ENCODE peak calls at places on chromosomes 5 and 9, in ten cellular contexts. M is ELR; H is fibroblast of lung; T is HEK293T; S is head of caudate nucleus; A is CD4-positive, CD25-positive, alpha-beta regulatory T cell; Y is NCI-H2081; O is KBM-7; G is NCI-H460; D is NCI-H446 treated with DMSO at 0.1 percent for 48 hours. W is an unnamed sample.

GRCh38 chr9:97419315-97419867 is 7.5 kb downstream of the TDRD7 start:
- DNase-seq in S (no peak), O (no peak), D (no peak), T (no peak), M (peak; percentile 82), H (peak; percentile 55), Y (no peak), A (no peak), G (no peak), W (no peak)

GRCh38 chr5:149794338-149795023 is 64.4 kb downstream of the PPARGC1B start:
- DNase-seq in G (no peak), T (no peak), Y (no peak), O (no peak), M (no peak), H (no peak), A (no peak), S (no peak), D (no peak), W (no peak)

GRCh38 chr9:112049834-112050516 is 125.1 kb downstream of the SUSD1 start:
- DNase-seq in Y (no peak), T (no peak), H (peak; percentile 75), M (no peak), D (peak; percentile 12), S (no peak), G (no peak), A (no peak), O (no peak), W (no peak)

GRCh38 chr9:121839726-121840500 is 188.5 kb downstream of the DAB2IP start:
- DNase-seq in Y (no peak), S (no peak), H (no peak), O (no peak), G (no peak), D (no peak), M (no peak), T (no peak), A (no peak), W (no peak)

GRCh38 chr5:60698316-60698715 is 1.6 kb downstream of the DEPDC1B start:
- DNase-seq in M (no peak), Y (no peak), G (no peak), D (no peak), O (no peak), S (no peak), T (no peak), H (no peak), A (no peak), W (no peak)

GRCh38 chr9:134399435-134400056 is 73.3 kb downstream of the RXRA start:
- DNase-seq in G (no peak), T (peak; percentile 43), S (no peak), A (no peak), O (peak; percentile 58), M (peak; percentile 64), Y (no peak), D (no peak), H (no peak), W (no peak)

GRCh38 chr5:61878471-61878870 is 427.5 kb upstream of the KIF2A start:
- DNase-seq in M (no peak), H (no peak), G (no peak), Y (no peak), D (no peak), O (no peak), S (no peak), T (no peak), A (no peak), W (no peak)

GRCh38 chr9:9919174-9919573 is 693.6 kb downstream of the PTPRD start:
- DNase-seq in S (no peak), D (no peak), O (no peak), Y (no peak), A (no peak), H (no peak), M (no peak), G (no peak), T (no peak), W (no peak)

GRCh38 chr9:92654481-92655301 is 15.2 kb downstream of the IPPK start:
- DNase-seq in O (no peak), G (no peak), Y (no peak), A (no peak), D (no peak), T (no peak), H (no peak), S (peak; percentile 12), M (no peak), W (no peak)

GRCh38 chr5:54360089-54360488 is 49.7 kb upstream of the ARL15 start:
- DNase-seq in S (no peak), H (peak; percentile 85), M (peak; percentile 85), T (no peak), G (no peak), Y (no peak), D (no peak), A (no peak), O (no peak), W (no peak)

GRCh38 chr9:90975666-90976538 is 174.3 kb downstream of the SYK start:
- DNase-seq in T (no peak), M (no peak), Y (no peak), A (no peak), S (no peak), H (no peak), G (no peak), O (peak; percentile 5), D (no peak), W (no peak)

GRCh38 chr9:133664173-133664572 is 28.0 kb downstream of the DBH start:
- DNase-seq in T (no peak), H (no peak), G (no peak), Y (no peak), S (no peak), O (no peak), M (no peak), D (no peak), A (no peak), W (no peak)

GRCh38 chr9:81622471-81623245 is 66.7 kb downstream of the TLE1 start:
- DNase-seq in S (no peak), T (no peak), Y (no peak), O (no peak), G (no peak), A (no peak), M (no peak), H (no peak), D (no peak), W (no peak)

GRCh38 chr5:139501376-139501775 is 18.8 kb upstream of the STING1 start:
- DNase-seq in T (peak; percentile 1), Y (no peak), M (no peak), G (no peak), D (no peak), A (no peak), H (no peak), O (peak; percentile 51), S (no peak), W (no peak)

GRCh38 chr5:90434116-90434714 is 24.7 kb upstream of the CETN3 start:
- DNase-seq in D (peak; percentile 13), O (peak; percentile 57), S (peak; percentile 32), Y (peak; percentile 32), T (peak; percentile 47), H (peak; percentile 37), M (peak; percentile 61), A (peak; percentile 23), G (peak; percentile 56), W (no peak)

GRCh38 chr5:548256-548655 is 24.0 kb upstream of the SLC9A3 start:
- DNase-seq in M (peak; percentile 44), T (no peak), G (no peak), S (no peak), D (no peak), A (no peak), H (no peak), Y (no peak), O (peak; percentile 30), W (no peak)

GRCh38 chr9:27073841-27074728 is 34.9 kb upstream of the TEK start:
- DNase-seq in T (no peak), S (no peak), H (peak; percentile 7), Y (no peak), A (no peak), O (no peak), D (no peak), G (no peak), M (no peak), W (no peak)

GRCh38 chr9:114180701-114181582 is 25.6 kb downstream of the COL27A1 start:
- DNase-seq in G (no peak), Y (no peak), M (no peak), O (no peak), S (no peak), T (no peak), H (peak; percentile 65), D (no peak), A (no peak), W (no peak)

GRCh38 chr9:78215706-78216105 is 20.2 kb upstream of the CEP78 start:
- DNase-seq in T (no peak), S (no peak), G (no peak), A (no peak), Y (no peak), H (peak; percentile 80), D (no peak), O (no peak), M (no peak), W (no peak)

GRCh38 chr9:97366476-97366875 is 45.4 kb upstream of the TDRD7 start:
- DNase-seq in M (no peak), H (no peak), A (no peak), D (no peak), S (no peak), O (no peak), G (no peak), T (no peak), Y (no peak), W (no peak)

GRCh38 chr5:145934276-145934675 is 2.1 kb upstream of the SH3RF2 start:
- DNase-seq in Y (no peak), G (no peak), T (no peak), O (no peak), S (no peak), D (no peak), A (no peak), M (peak; percentile 53), H (no peak), W (no peak)

GRCh38 chr9:124409410-124409809 is 5.8 kb downstream of the PSMB7 start:
- DNase-seq in O (no peak), M (no peak), H (no peak), Y (no peak), S (no peak), D (no peak), T (no peak), G (no peak), A (no peak), W (no peak)

GRCh38 chr5:111367081-111367480 is 142.9 kb downstream of the CAMK4 start:
- DNase-seq in Y (no peak), S (no peak), T (no peak), D (peak; percentile 17), H (peak; percentile 62), G (peak; percentile 26), O (no peak), A (no peak), M (peak; percentile 67), W (no peak)

GRCh38 chr5:42889311-42889933 is 77.7 kb upstream of the SELENOP start:
- DNase-seq in A (peak; percentile 53), S (peak; percentile 77), M (peak; percentile 73), G (peak; percentile 83), D (peak; percentile 16), Y (peak; percentile 86), H (peak; percentile 46), T (peak; percentile 68), O (peak; percentile 82), W (peak; percentile 46)

GRCh38 chr5:93221-93980 is 1.4 kb downstream of the PLEKHG4B start:
- DNase-seq in S (no peak), T (no peak), H (no peak), G (no peak), A (no peak), Y (no peak), O (no peak), M (no peak), D (no peak), W (no peak)

GRCh38 chr5:116947691-116948528 is 373.3 kb upstream of the SEMA6A start:
- DNase-seq in G (peak; percentile 50), T (peak; percentile 79), S (peak; percentile 32), Y (peak; percentile 66), M (peak; percentile 4), H (peak; percentile 6), O (peak; percentile 89), A (peak; percentile 7), D (no peak), W (peak; percentile 18)